ENCODE peak calls at places on chromosomes 12 and 14, in six cellular contexts. O, M, Q, C, T and W are unnamed samples.

GRCh38 chr12:93156091-93156490 is 221.6 kb upstream of the NUDT4 start:
- DNase-seq in Q (no peak), T (no peak), C (no peak), M (no peak), O (no peak), W (no peak)

GRCh38 chr12:132196038-132196872 is 52.0 kb downstream of the NOC4L start:
- DNase-seq in M (no peak), Q (no peak), O (no peak), T (no peak), C (no peak), W (no peak)

GRCh38 chr14:57574617-57575288 is 81.1 kb upstream of the CCDC198 start:
- DNase-seq in M (no peak), C (no peak), T (no peak), Q (no peak), O (no peak), W (no peak)

GRCh38 chr14:98932436-98933325 is 339.3 kb downstream of the BCL11B start:
- DNase-seq in O (no peak), M (no peak), Q (no peak), C (no peak), T (no peak), W (no peak)

GRCh38 chr14:39467889-39468524 is 35.8 kb upstream of the FBXO33 start:
- DNase-seq in Q (no peak), O (no peak), M (no peak), T (no peak), C (no peak), W (no peak)

GRCh38 chr12:16984484-16984883 is 378.5 kb upstream of the LMO3 start:
- DNase-seq in Q (no peak), M (no peak), C (no peak), T (no peak), O (no peak), W (no peak)

GRCh38 chr12:51847830-51848727 is at the start of gene FIGNL2:
- DNase-seq in M (no peak), O (no peak), C (no peak), T (peak), Q (no peak), W (no peak)

GRCh38 chr12:47775100-47775911 is 2.3 kb downstream of the SLC48A1 start:
- DNase-seq in Q (no peak), T (no peak), O (no peak), M (no peak), C (no peak), W (no peak)

GRCh38 chr12:114218136-114218535 is 187.8 kb downstream of the TBX5 start:
- DNase-seq in O (no peak), T (no peak), Q (no peak), C (no peak), M (no peak), W (no peak)

GRCh38 chr14:50319293-50319692 is 7.2 kb downstream of the DMAC2L start:
- DNase-seq in M (no peak), Q (no peak), T (no peak), O (no peak), C (peak), W (no peak)

GRCh38 chr12:118033902-118034301 is 17.4 kb downstream of the RFC5 start:
- DNase-seq in Q (no peak), T (no peak), C (peak), M (no peak), O (no peak), W (no peak)

GRCh38 chr12:111174283-111175108 is 194.4 kb downstream of the PHETA1 start:
- DNase-seq in Q (no peak), C (no peak), T (no peak), O (peak), M (no peak), W (no peak)

GRCh38 chr12:109995366-109995702 is 834 bp downstream of the GIT2 start:
- DNase-seq in O (no peak), Q (no peak), T (no peak), C (no peak), M (no peak), W (no peak)

GRCh38 chr12:122023339-122024131 is 1.9 kb downstream of the BCL7A start:
- DNase-seq in M (no peak), Q (no peak), O (peak), C (peak), T (no peak), W (peak)

GRCh38 chr14:61355892-61356325 is 34.5 kb downstream of the PRKCH start:
- DNase-seq in O (no peak), M (peak), Q (peak), T (no peak), C (peak), W (no peak)

GRCh38 chr12:22304341-22304740 is 30.2 kb downstream of the ST8SIA1 start:
- DNase-seq in Q (no peak), O (no peak), M (no peak), C (no peak), T (no peak), W (no peak)

GRCh38 chr14:97888331-97888730 is 1091.1 kb downstream of the VRK1 start:
- DNase-seq in Q (no peak), T (no peak), O (no peak), M (no peak), C (no peak), W (no peak)

GRCh38 chr12:4401108-4401507 is 21.6 kb upstream of the FGF23 start:
- DNase-seq in Q (no peak), O (no peak), M (no peak), C (no peak), T (no peak), W (no peak)

GRCh38 chr14:102659797-102660196 is 67.3 kb downstream of the RCOR1 start:
- DNase-seq in Q (no peak), M (no peak), C (peak), T (no peak), O (no peak), W (no peak)

GRCh38 chr12:121142171-121142950 is 9.7 kb downstream of the P2RX7 start:
- DNase-seq in C (no peak), T (no peak), M (no peak), Q (no peak), O (no peak), W (no peak)

GRCh38 chr12:87779016-87779415 is 250.2 kb downstream of the C12orf50 start:
- DNase-seq in O (no peak), M (no peak), T (no peak), C (no peak), Q (no peak), W (no peak)

GRCh38 chr12:85781751-85782150 is 54.5 kb downstream of the RASSF9 start:
- DNase-seq in Q (no peak), O (no peak), T (no peak), M (no peak), C (no peak), W (no peak)

GRCh38 chr12:10454531-10454930 is 1.4 kb upstream of the KLRC1 start:
- DNase-seq in M (no peak), T (no peak), O (no peak), C (no peak), Q (no peak), W (no peak)

GRCh38 chr14:22848391-22849164 is 12.2 kb downstream of the MMP14 start:
- DNase-seq in C (peak), Q (peak), O (no peak), T (no peak), M (no peak), W (no peak)

GRCh38 chr12:117151195-117152031 is 38.9 kb downstream of the FBXO21 start:
- DNase-seq in Q (no peak), O (no peak), C (peak), T (peak), M (no peak), W (no peak)

GRCh38 chr14:105486974-105487448 is 325 bp downstream of the CRIP1 start:
- DNase-seq in O (peak), C (peak), M (no peak), T (no peak), Q (peak), W (no peak)

GRCh38 chr14:94054401-94054800 is 26.6 kb downstream of the DDX24 start:
- DNase-seq in Q (no peak), M (no peak), O (no peak), T (no peak), C (no peak), W (no peak)

GRCh38 chr12:67637718-67638117 is 10.8 kb upstream of the DYRK2 start:
- DNase-seq in O (no peak), C (no peak), Q (no peak), T (no peak), M (no peak), W (no peak)

GRCh38 chr14:91284791-91285548 is 40.5 kb upstream of the GPR68 start:
- DNase-seq in Q (no peak), C (peak), T (no peak), O (no peak), M (no peak), W (peak)

GRCh38 chr14:100740196-100740825 is 13.6 kb downstream of the DLK1 start:
- DNase-seq in M (no peak), O (no peak), C (no peak), T (no peak), Q (no peak), W (no peak)